ENCODE peak calls at places on chromosomes 2 and 18, in eight cellular contexts. O is transverse colon, K is stomach, V is H1, I is K562, Q is suprapubic skin, X is GM12878, C is SK-N-SH. Y is an unnamed sample.

GRCh38 chr2:59032469-59032868 is 791.3 kb upstream of the FANCL start:
- DNase-seq in C (no peak), Q (no peak), I (no peak), O (no peak), V (no peak), X (no peak), K (no peak), Y (no peak)

GRCh38 chr2:239179851-239180371 is 220.9 kb downstream of the HDAC4 start:
- DNase-seq in O (no peak), C (no peak), X (no peak), K (no peak), V (no peak), Q (peak; percentile 49), I (no peak), Y (peak; percentile 57)

GRCh38 chr2:233117351-233117750 is 57.2 kb downstream of the INPP5D start:
- DNase-seq in K (no peak), X (no peak), I (no peak), V (no peak), C (no peak), O (no peak), Q (no peak), Y (peak; percentile 29)

GRCh38 chr2:239276813-239277193 is 124.0 kb downstream of the HDAC4 start:
- DNase-seq in O (no peak), Q (peak; percentile 49), X (no peak), K (peak; percentile 24), V (no peak), C (no peak), I (no peak), Y (no peak)

GRCh38 chr18:1487457-1487856 is 582.8 kb downstream of the ADCYAP1 start:
- DNase-seq in I (no peak), X (no peak), O (no peak), V (no peak), K (no peak), C (no peak), Q (no peak), Y (no peak)

GRCh38 chr2:152466925-152467676 is 132.1 kb downstream of the FMNL2 start:
- DNase-seq in Q (no peak), C (no peak), X (peak; percentile 74), V (peak; percentile 23), I (no peak), O (peak; percentile 19), K (no peak), Y (peak; percentile 70)

GRCh38 chr2:29596584-29596983 is 324.8 kb downstream of the ALK start:
- DNase-seq in C (no peak), I (no peak), O (no peak), V (no peak), Q (no peak), K (no peak), X (peak; percentile 17), Y (no peak)

GRCh38 chr2:61439241-61440002 is 31.5 kb downstream of the USP34 start:
- DNase-seq in V (no peak), Q (peak; percentile 43), O (no peak), X (no peak), C (no peak), I (no peak), K (peak; percentile 44), Y (no peak)

GRCh38 chr2:204447722-204448121 is 97.6 kb upstream of the PARD3B start:
- DNase-seq in C (no peak), X (no peak), K (no peak), I (no peak), Q (no peak), V (no peak), O (no peak), Y (no peak)

GRCh38 chr2:207725815-207726578 is 14.6 kb downstream of the CCNYL1 start:
- DNase-seq in C (peak; percentile 23), O (no peak), V (no peak), X (no peak), I (no peak), Q (no peak), K (peak; percentile 38), Y (no peak)

GRCh38 chr2:111923271-111923670 is 24.9 kb downstream of the MERTK start:
- DNase-seq in K (no peak), C (no peak), X (no peak), Q (no peak), O (no peak), V (no peak), I (no peak), Y (no peak)

GRCh38 chr2:143807192-143807591 is 678.0 kb downstream of the ARHGAP15 start:
- DNase-seq in V (no peak), K (no peak), Q (no peak), O (no peak), X (no peak), I (no peak), C (no peak), Y (no peak)

GRCh38 chr2:241575624-241576292 is 17.2 kb downstream of the BOK start:
- DNase-seq in C (no peak), V (no peak), Q (no peak), O (no peak), K (no peak), I (no peak), X (no peak), Y (peak; percentile 12)
- TF ChIP-seq POLR2AphosphoS5 in C (no peak), V (no peak), Q (no peak), O (no peak), K (no peak), I (no peak), X (no peak), Y (no peak)

GRCh38 chr18:62982600-62983251 is 267.4 kb downstream of the PHLPP1 start:
- DNase-seq in I (peak; percentile 53), K (peak; percentile 64), O (peak; percentile 44), Q (no peak), C (peak; percentile 81), V (peak; percentile 74), X (peak; percentile 7), Y (peak; percentile 79)
- TF ChIP-seq EP300 in I (no peak), K (no peak), O (no peak), Q (no peak), C (no peak), V (no peak), X (no peak), Y (no peak)

GRCh38 chr2:28300489-28300888 is 92.2 kb upstream of the FOSL2 start:
- DNase-seq in C (no peak), O (no peak), I (no peak), K (no peak), X (no peak), Q (no peak), V (no peak), Y (no peak)

GRCh38 chr2:28297531-28297930 is 95.1 kb upstream of the FOSL2 start:
- DNase-seq in I (no peak), K (no peak), Q (no peak), C (no peak), O (no peak), V (no peak), X (no peak), Y (no peak)

GRCh38 chr2:28298406-28298805 is 94.3 kb upstream of the FOSL2 start:
- DNase-seq in O (no peak), C (no peak), Q (no peak), K (no peak), I (no peak), X (no peak), V (no peak), Y (no peak)

GRCh38 chr2:28296904-28297303 is 95.8 kb upstream of the FOSL2 start:
- DNase-seq in X (no peak), V (no peak), O (no peak), I (no peak), Q (no peak), C (no peak), K (no peak), Y (no peak)

DNA sequence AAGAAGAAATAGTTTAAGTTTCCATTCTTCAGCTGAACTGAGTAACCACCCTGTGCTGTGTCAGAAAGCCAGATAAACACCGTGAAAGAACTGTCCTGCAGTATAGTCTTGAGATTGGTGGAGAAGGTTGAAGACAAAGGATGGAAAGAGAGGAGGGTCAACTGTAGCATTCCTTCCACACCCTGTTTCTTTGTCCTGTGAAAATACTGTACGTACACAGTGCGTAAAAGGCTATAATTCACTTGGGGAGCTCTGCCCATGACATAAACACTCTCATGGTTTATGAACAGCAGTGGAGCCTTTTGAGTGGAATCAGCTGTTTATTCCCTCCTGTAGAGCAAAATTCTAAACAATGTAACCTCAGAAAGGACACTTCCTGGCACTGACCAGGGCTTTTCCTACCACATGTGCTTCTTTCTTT is 91.7 kb upstream of the FOSL2 start:
- DNase-seq in X (no peak), K (no peak), V (no peak), Q (no peak), O (no peak), C (no peak), I (no peak), Y (peak; percentile 77)
- TF ChIP-seq POLR2AphosphoS5 in X (no peak), K (peak; percentile 35), V (no peak), Q (no peak), O (peak; percentile 81), C (no peak), I (no peak), Y (peak; percentile 82)

GRCh38 chr2:219293736-219294201 is 14.6 kb downstream of the DNAJB2 start:
- DNase-seq in O (no peak), Q (peak; percentile 71), X (no peak), V (no peak), K (no peak), I (no peak), C (no peak), Y (peak; percentile 62)

GRCh38 chr2:219292616-219293015 is 13.4 kb downstream of the DNAJB2 start:
- DNase-seq in O (no peak), Q (peak; percentile 61), K (no peak), X (no peak), V (no peak), I (no peak), C (no peak), Y (peak; percentile 53)

GRCh38 chr2:219291394-219291793 is 12.2 kb downstream of the DNAJB2 start:
- DNase-seq in O (no peak), Q (peak; percentile 56), I (no peak), C (no peak), X (no peak), K (no peak), V (no peak), Y (peak; percentile 44)

GRCh38 chr2:219290381-219291171 is 11.4 kb downstream of the DNAJB2 start:
- DNase-seq in Q (peak; percentile 72), X (no peak), O (no peak), C (no peak), V (no peak), I (no peak), K (no peak), Y (peak; percentile 57)

GRCh38 chr2:219291910-219292490 is 12.8 kb downstream of the DNAJB2 start:
- DNase-seq in Q (peak; percentile 55), C (no peak), K (no peak), I (no peak), V (no peak), X (no peak), O (no peak), Y (peak; percentile 55)
- TF ChIP-seq EP300 in Q (no peak), C (no peak), K (no peak), I (no peak), V (no peak), X (no peak), O (no peak), Y (no peak)

GRCh38 chr2:234550511-234551107 is 53.7 kb upstream of the ARL4C start:
- DNase-seq in O (peak; percentile 56), K (peak; percentile 57), V (peak; percentile 69), Q (peak; percentile 85), X (peak; percentile 13), I (peak; percentile 43), C (peak; percentile 84), Y (peak; percentile 79)
- TF ChIP-seq POLR2AphosphoS5 in O (no peak), K (no peak), V (no peak), Q (no peak), X (no peak), I (no peak), C (no peak), Y (no peak)

GRCh38 chr18:45602926-45603325 is 12.3 kb upstream of the SLC14A2 start:
- DNase-seq in I (no peak), Q (no peak), O (no peak), K (no peak), V (no peak), X (no peak), C (no peak), Y (no peak)
- TF ChIP-seq EP300 in I (no peak), Q (no peak), O (no peak), K (no peak), V (no peak), X (no peak), C (no peak), Y (no peak)

Y was measured in sigmoid colon.